ENCODE peak calls at places on chromosomes 16 and 17, in five cellular contexts. C, D, O, Y and B are unnamed samples.

GRCh38 chr16:2023098-2023925 is 3.4 kb upstream of the NHERF2 start:
- DNase-seq in C (peak), D (peak), O (peak), Y (peak), B (peak)

GRCh38 chr16:70156207-70156978 is 17.2 kb upstream of the CLEC18C start:
- DNase-seq in C (no peak), D (no peak), O (no peak), Y (no peak), B (no peak)

GRCh38 chr17:50469005-50469605 is 425 bp upstream of the CHAD start:
- DNase-seq in C (no peak), D (no peak), O (no peak), Y (no peak), B (no peak)

GRCh38 chr17:49746791-49747490 is 17.0 kb downstream of the FAM117A start:
- DNase-seq in C (no peak), D (no peak), O (no peak), Y (no peak), B (no peak)

GRCh38 chr17:28379814-28380571 is 8.5 kb downstream of the SARM1 start:
- DNase-seq in C (peak), D (no peak), O (no peak), Y (peak), B (no peak)

GRCh38 chr16:19898924-19899604 is 14.4 kb upstream of the GPRC5B start:
- DNase-seq in C (peak), D (peak), O (no peak), Y (peak), B (peak)

GRCh38 chr16:82993415-82993814 is 366.6 kb downstream of the CDH13 start:
- DNase-seq in C (no peak), D (no peak), O (no peak), Y (no peak), B (no peak)

GRCh38 chr17:50221500-50222480 is 20.4 kb upstream of the COL1A1 start:
- DNase-seq in C (no peak), D (no peak), O (no peak), Y (peak), B (no peak)

GRCh38 chr16:88784074-88784855 is 755 bp downstream of the PIEZO1 start:
- DNase-seq in C (peak), D (no peak), O (peak), Y (peak), B (peak)

GRCh38 chr17:67891481-67892119 is 66.3 kb downstream of the BPTF start:
- DNase-seq in C (peak), D (no peak), O (no peak), Y (peak), B (no peak)

GRCh38 chr16:70402916-70403659 is 35.8 kb downstream of the ST3GAL2 start:
- DNase-seq in C (peak), D (no peak), O (no peak), Y (peak), B (no peak)

GRCh38 chr17:3049705-3050295 is 13.6 kb downstream of the OR1D5 start:
- DNase-seq in C (no peak), D (no peak), O (no peak), Y (no peak), B (no peak)